ENCODE peak calls at places on chromosomes 5 and 9, in four cellular contexts. Y, H, L and W are unnamed samples.

GRCh38 chr9:130662927-130663257 is 1.5 kb upstream of the PRDM12 start:
- DNase-seq in Y (no peak), H (no peak), L (no peak), W (no peak)

GRCh38 chr5:170235881-170236864 is 3.4 kb downstream of the C5orf58 start:
- DNase-seq in H (no peak), L (no peak), Y (no peak), W (no peak)

GRCh38 chr5:110973510-110973909 is 98.0 kb upstream of the TSLP start:
- DNase-seq in L (no peak), H (no peak), Y (no peak), W (no peak)

GRCh38 chr5:179413086-179413690 is 67.9 kb upstream of the ADAMTS2 start:
- DNase-seq in Y (no peak), L (no peak), H (no peak), W (no peak)

GRCh38 chr5:125415126-125415525 is 668.7 kb upstream of the ZNF608 start:
- DNase-seq in H (no peak), L (no peak), Y (no peak), W (no peak)

GRCh38 chr9:109574061-109574882 is 76.2 kb upstream of the PTPN3 start:
- DNase-seq in Y (no peak), H (peak), L (peak), W (peak)

GRCh38 chr9:80679920-80680319 is 1009.4 kb downstream of the TLE1 start:
- DNase-seq in H (no peak), L (no peak), Y (no peak), W (no peak)

GRCh38 chr5:175717837-175718236 is 60.0 kb downstream of the HRH2 start:
- DNase-seq in Y (no peak), L (no peak), H (no peak), W (no peak)

GRCh38 chr5:25963251-25964008 is 1075.0 kb downstream of the CDH9 start:
- DNase-seq in H (no peak), Y (no peak), L (no peak), W (peak)

GRCh38 chr5:122726990-122727616 is 47.8 kb upstream of the SNX2 start:
- DNase-seq in Y (no peak), H (no peak), L (no peak), W (peak)

GRCh38 chr5:87081511-87082372 is 185.9 kb upstream of the RASA1 start:
- DNase-seq in Y (no peak), L (peak), H (no peak), W (no peak)

GRCh38 chr5:180815241-180816031 is 12.8 kb upstream of the MGAT1 start:
- DNase-seq in Y (no peak), L (no peak), H (no peak), W (no peak)

GRCh38 chr5:34743878-34744277 is 87.8 kb downstream of the RAI14 start:
- DNase-seq in H (no peak), L (no peak), Y (no peak), W (no peak)

GRCh38 chr5:73032635-73033034 is 76.8 kb downstream of the FCHO2 start:
- DNase-seq in Y (no peak), H (no peak), L (no peak), W (no peak)

GRCh38 chr5:176373100-176373818 is 8.0 kb downstream of the ARL10 start:
- DNase-seq in L (peak), H (no peak), Y (no peak), W (no peak)

GRCh38 chr5:176132471-176133288 is 105.5 kb upstream of the SIMC1 start:
- DNase-seq in H (no peak), Y (no peak), L (no peak), W (no peak)

GRCh38 chr5:40507095-40507494 is 172.6 kb upstream of the PTGER4 start:
- DNase-seq in L (no peak), Y (no peak), H (no peak), W (no peak)

GRCh38 chr5:145198871-145199270 is 636.3 kb downstream of the PRELID2 start:
- DNase-seq in Y (no peak), H (no peak), L (no peak), W (no peak)

GRCh38 chr5:160555836-160556660 is 134.4 kb downstream of the PTTG1 start:
- DNase-seq in Y (no peak), L (no peak), H (no peak), W (no peak)

GRCh38 chr9:136991993-136992818 is at the start of gene PAXX:
- DNase-seq in Y (peak), L (peak), H (peak), W (peak)

GRCh38 chr5:170534177-170534576 is 30.4 kb downstream of the KCNIP1 start:
- DNase-seq in Y (no peak), L (no peak), H (no peak), W (no peak)

GRCh38 chr9:125633116-125633743 is 73.8 kb downstream of the MAPKAP1 start:
- DNase-seq in Y (no peak), H (no peak), L (no peak), W (no peak)

GRCh38 chr5:58752030-58752429 is 169.2 kb downstream of the RAB3C start:
- DNase-seq in H (no peak), L (no peak), Y (no peak), W (no peak)

GRCh38 chr5:133825631-133826289 is 142.7 kb downstream of the C5orf15 start:
- DNase-seq in H (no peak), Y (no peak), L (no peak), W (no peak)

GRCh38 chr5:132753135-132753987 is 6.1 kb downstream of the CCNI2 start:
- DNase-seq in H (peak), Y (no peak), L (no peak), W (no peak)

GRCh38 chr9:114397219-114397847 is 9.6 kb upstream of the AKNA start:
- DNase-seq in H (no peak), Y (no peak), L (peak), W (no peak)

GRCh38 chr5:38640012-38640395 is 83.6 kb upstream of the LIFR start:
- DNase-seq in H (no peak), L (no peak), Y (no peak), W (no peak)

GRCh38 chr5:172123269-172123692 is 64.7 kb downstream of the STK10 start:
- DNase-seq in L (no peak), H (peak), Y (no peak), W (no peak)

GRCh38 chr5:176754376-176754942 is 55.9 kb upstream of the UNC5A start:
- DNase-seq in Y (no peak), L (no peak), H (no peak), W (no peak)

GRCh38 chr5:111299067-111299481 is 74.9 kb downstream of the CAMK4 start:
- DNase-seq in Y (no peak), L (no peak), H (peak), W (no peak)

GRCh38 chr5:113034182-113034773 is 57.7 kb downstream of the DCP2 start:
- DNase-seq in L (no peak), Y (no peak), H (no peak), W (no peak)
- TF ChIP-seq PHF8 in L (no peak), Y (no peak), H (no peak), W (no peak)

DNA sequence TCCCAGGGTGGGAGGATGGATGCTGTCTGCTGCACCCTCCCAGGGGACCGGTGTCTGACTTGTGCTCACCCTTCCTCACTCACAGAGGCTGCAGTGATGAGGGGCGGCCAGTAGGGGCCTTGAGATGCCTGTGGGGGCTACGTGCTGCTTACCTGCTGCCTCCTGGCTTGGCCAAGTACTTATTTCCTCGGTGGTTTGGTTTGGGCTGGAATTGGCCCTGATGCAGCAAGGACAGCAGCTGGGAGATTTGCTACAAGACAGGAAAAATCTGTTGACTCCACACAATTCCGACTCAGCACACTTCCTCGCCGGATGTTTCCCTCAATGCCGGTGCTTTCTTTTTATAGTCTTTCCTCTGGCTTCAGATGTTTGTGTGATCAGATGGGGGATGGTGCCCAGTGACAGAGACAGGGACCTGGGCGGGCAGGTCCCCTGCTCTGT is 6.6 kb downstream of the PCDH12 start:
- DNase-seq in L (peak), Y (peak), H (no peak), W (peak)
- TF ChIP-seq PHF8 in L (no peak), Y (no peak), H (no peak), W (no peak)

DNA sequence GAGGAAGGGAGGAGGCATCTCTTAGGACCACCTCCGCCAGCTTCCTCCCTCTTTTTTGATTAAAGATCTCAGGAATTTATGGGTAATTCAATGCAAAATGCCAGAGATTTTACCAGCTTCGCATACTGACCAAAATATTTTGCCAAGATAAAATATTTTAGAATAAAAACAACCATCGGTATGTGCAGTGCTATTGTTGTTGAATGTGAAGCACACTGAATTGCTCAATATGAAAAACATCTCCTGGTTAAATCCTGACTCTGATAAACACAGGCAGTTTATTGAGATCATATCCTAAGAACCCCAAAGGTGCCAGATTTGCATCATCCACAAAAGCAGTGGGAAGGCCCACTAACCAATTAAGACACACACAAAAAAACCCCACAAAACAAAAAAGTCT is 202.4 kb downstream of the GLIS3 start:
- DNase-seq in Y (no peak), H (no peak), L (no peak), W (no peak)
- TF ChIP-seq PHF8 in Y (no peak), H (no peak), L (no peak), W (no peak)

GRCh38 chr5:97986069-97986468 is 787.4 kb upstream of the RGMB start:
- DNase-seq in H (no peak), L (no peak), Y (peak), W (no peak)
- TF ChIP-seq PHF8 in H (no peak), L (no peak), Y (no peak), W (no peak)